ENCODE peak calls at places on chromosomes 1 and 21, in six cellular contexts. K is K562, M is IMR-90, H is astrocyte, W is HCT116, V is fibroblast of lung. L is an unnamed sample.

GRCh38 chr1:36807262-36807661 is 227.1 kb downstream of the GRIK3 start:
- DNase-seq in K (no peak), M (no peak), H (no peak), W (no peak), V (no peak), L (no peak)

GRCh38 chr1:32724678-32725594 is 22.4 kb upstream of the SYNC start:
- DNase-seq in K (peak), M (peak), H (peak), W (peak), V (peak), L (peak)

GRCh38 chr1:30668026-30668425 is 55.4 kb downstream of the MATN1 start:
- DNase-seq in K (no peak), M (peak), H (peak), W (no peak), V (no peak), L (no peak)

GRCh38 chr1:17189632-17190525 is 15.0 kb upstream of the PADI1 start:
- DNase-seq in K (no peak), M (peak), H (peak), W (peak), V (peak), L (peak)

GRCh38 chr1:159916240-159917051 is 8.9 kb downstream of the TAGLN2 start:
- DNase-seq in K (no peak), M (peak), H (peak), W (no peak), V (peak), L (peak)

GRCh38 chr1:40020447-40021085 is 20.0 kb upstream of the CAP1 start:
- DNase-seq in K (no peak), M (peak), H (no peak), W (no peak), V (no peak), L (no peak)

GRCh38 chr1:108830119-108831008 is 26.5 kb downstream of the AKNAD1 start:
- DNase-seq in K (peak), M (peak), H (peak), W (peak), V (peak), L (peak)

GRCh38 chr1:7404046-7404742 is 366.9 kb upstream of the VAMP3 start:
- DNase-seq in K (no peak), M (no peak), H (no peak), W (no peak), V (no peak), L (no peak)

GRCh38 chr1:53543130-53543770 is 84.1 kb downstream of the DMRTB1 start:
- DNase-seq in K (no peak), M (no peak), H (no peak), W (no peak), V (no peak), L (peak)

GRCh38 chr1:109877320-109877771 is 33.3 kb upstream of the CSF1 start:
- DNase-seq in K (peak), M (peak), H (peak), W (no peak), V (peak), L (peak)

GRCh38 chr1:117615474-117615873 is 9.6 kb downstream of the TENT5C start:
- DNase-seq in K (no peak), M (no peak), H (no peak), W (no peak), V (no peak), L (no peak)

GRCh38 chr1:163472267-163472666 is 150.5 kb downstream of the NUF2 start:
- DNase-seq in K (no peak), M (no peak), H (peak), W (no peak), V (no peak), L (no peak)

GRCh38 chr1:62912028-62912638 is 128.2 kb downstream of the ATG4C start:
- DNase-seq in K (peak), M (peak), H (peak), W (no peak), V (peak), L (no peak)
- H3K4me2 ChIP-seq in K (no peak), M (no peak), H (no peak), W (no peak), V (no peak), L (no peak)

GRCh38 chr1:180237850-180238476 is 7.9 kb downstream of the LHX4 start:
- DNase-seq in K (no peak), M (no peak), H (no peak), W (no peak), V (no peak), L (peak)

GRCh38 chr1:180238675-180239074 is 8.6 kb downstream of the LHX4 start:
- DNase-seq in K (no peak), M (no peak), H (no peak), W (no peak), V (no peak), L (no peak)

GRCh38 chr1:180235077-180235501 is 5.0 kb downstream of the LHX4 start:
- DNase-seq in K (no peak), M (no peak), H (no peak), W (no peak), V (no peak), L (no peak)

GRCh38 chr1:180235502-180236239 is 5.6 kb downstream of the LHX4 start:
- DNase-seq in K (no peak), M (no peak), H (no peak), W (no peak), V (no peak), L (peak)

DNA sequence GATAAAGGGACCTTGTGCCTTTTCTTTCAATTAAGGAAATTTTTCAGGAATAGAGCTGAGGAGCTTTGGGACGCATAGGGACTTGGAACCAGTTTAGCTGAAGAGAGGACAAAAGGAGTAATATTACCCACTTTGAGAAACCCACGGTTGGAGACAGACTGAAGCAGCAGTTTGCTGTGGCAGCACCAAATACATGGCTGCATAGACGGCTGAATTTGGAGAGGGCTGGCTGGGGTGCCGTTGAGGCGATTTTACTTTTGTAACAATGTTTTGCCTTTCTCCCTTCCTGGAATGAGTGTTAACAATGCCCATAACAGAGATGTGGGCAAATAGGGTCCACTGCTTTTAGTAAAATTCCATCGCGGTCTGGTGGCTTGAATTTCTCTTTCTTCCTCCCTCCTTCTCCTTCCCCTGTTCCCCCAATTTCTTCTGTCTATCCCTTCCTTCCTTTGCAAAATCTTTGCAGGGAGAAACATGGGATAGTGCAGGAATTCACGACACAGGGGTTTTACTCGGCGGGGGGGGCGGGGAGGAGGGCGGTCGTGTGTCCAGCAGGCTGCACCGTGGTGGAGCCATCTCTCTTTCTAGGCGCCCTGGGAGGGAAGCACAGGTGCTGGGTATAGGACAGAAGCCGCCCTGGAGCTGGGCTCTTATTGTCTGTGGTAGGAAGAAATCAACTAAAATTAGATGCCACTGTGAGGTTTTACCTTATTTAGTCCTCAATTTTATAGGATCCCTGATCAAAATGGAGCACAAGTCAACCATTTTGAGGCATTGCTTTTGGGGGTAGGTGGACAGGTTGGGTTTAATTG is 6.8 kb downstream of the LHX4 start:
- DNase-seq in K (no peak), M (no peak), H (no peak), W (no peak), V (no peak), L (peak)
- TF ChIP-seq CTCF in K (no peak), M (no peak), H (no peak), W (no peak), V (no peak), L (no peak)

DNA sequence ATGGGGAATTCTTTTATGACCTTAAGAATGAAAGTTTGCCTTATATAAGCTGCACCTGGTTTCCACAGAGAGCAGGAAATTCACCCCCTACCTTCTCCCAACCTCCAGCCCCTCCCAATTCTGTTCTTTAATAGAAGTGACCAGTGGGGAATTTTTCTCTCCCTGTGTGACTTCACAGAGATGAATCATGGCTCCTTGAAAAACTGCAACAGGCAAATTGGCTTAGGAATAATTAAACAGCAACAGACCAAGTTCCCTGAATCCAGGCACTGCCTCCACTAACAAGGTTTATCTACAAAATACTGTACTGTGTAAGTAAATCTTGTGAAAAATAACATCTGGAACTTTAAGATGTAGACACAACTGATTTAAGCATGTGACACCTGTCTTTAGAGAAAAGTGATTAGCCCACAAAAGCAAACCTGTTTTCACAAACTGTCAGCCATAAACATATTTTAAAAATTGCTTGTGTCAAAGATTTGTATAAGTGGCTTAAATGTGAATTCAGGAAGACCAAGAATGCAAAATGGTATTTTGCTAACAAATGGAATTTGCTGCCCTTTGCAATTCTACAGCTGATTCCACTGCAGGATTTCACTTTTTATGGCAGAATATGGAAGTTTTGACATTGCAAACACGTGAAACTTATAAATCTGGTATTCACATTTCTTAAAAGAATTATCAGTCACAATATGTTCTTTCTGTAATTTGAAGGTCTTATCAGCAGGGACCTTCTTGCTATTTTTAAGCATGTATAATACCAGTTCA is 54.0 kb downstream of the ALG14 start:
- DNase-seq in K (no peak), M (peak), H (peak), W (no peak), V (no peak), L (no peak)
- H3K27ac ChIP-seq in K (no peak), M (no peak), H (no peak), W (no peak), V (no peak), L (no peak)

DNA sequence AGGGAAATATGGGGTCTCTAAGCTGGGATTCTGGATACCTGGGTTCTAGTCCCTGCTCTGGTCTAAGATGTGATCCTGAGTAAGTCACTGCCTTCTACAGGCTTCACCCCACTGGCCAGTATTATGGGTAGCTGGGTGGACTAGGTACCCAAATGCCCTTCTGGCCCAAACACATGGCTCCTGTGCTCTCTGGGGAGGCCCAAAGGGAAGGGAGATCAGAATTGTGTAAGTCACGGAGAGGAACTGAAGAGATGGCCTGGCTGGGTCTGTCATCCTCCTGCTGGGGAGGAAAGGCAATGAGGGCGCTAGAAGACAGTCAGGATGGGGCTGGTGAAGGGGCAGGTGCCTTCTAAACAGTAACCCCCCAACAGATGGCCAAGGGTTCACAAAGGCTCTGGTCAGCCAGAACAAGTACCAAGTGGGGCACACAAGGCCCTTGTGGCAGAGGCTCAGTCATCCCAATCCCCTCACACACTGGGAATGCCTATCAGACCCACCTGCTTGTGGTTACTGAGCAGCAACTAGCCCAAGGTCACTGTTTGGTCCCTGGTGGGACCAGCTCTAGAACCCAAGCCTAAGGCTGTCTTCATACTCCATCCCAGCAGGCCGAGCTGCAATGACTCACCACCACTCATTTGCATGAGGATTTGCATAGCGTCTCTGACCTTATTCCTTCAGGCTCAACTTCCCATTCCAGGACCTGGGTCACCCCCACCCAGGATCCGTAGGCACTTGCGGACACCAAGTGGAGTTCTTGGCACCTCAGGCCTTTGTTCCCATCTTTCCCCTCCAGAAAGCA is 9.2 kb downstream of the MEF2D start:
- DNase-seq in K (no peak), M (no peak), H (no peak), W (no peak), V (no peak), L (peak)
- H3K4me2 ChIP-seq in K (peak), M (peak), H (peak), W (peak), V (no peak), L (peak)

GRCh38 chr21:45289134-45289533 is 1.4 kb upstream of the POFUT2 start:
- DNase-seq in K (no peak), M (no peak), H (no peak), W (no peak), V (no peak), L (peak)

GRCh38 chr21:45288441-45288841 is 746 bp upstream of the POFUT2 start:
- DNase-seq in K (no peak), M (no peak), H (no peak), W (no peak), V (no peak), L (peak)

GRCh38 chr21:45291613-45292398 is 4.1 kb upstream of the POFUT2 start:
- DNase-seq in K (peak), M (no peak), H (no peak), W (no peak), V (no peak), L (peak)

GRCh38 chr21:45290948-45291612 is 3.4 kb upstream of the POFUT2 start:
- DNase-seq in K (no peak), M (peak), H (peak), W (no peak), V (peak), L (peak)

GRCh38 chr21:45289655-45290515 is 2.2 kb upstream of the POFUT2 start:
- DNase-seq in K (peak), M (peak), H (no peak), W (peak), V (peak), L (peak)
- TF ChIP-seq CTCF in K (peak), M (peak), H (peak), W (peak), V (no peak), L (peak)

DNA sequence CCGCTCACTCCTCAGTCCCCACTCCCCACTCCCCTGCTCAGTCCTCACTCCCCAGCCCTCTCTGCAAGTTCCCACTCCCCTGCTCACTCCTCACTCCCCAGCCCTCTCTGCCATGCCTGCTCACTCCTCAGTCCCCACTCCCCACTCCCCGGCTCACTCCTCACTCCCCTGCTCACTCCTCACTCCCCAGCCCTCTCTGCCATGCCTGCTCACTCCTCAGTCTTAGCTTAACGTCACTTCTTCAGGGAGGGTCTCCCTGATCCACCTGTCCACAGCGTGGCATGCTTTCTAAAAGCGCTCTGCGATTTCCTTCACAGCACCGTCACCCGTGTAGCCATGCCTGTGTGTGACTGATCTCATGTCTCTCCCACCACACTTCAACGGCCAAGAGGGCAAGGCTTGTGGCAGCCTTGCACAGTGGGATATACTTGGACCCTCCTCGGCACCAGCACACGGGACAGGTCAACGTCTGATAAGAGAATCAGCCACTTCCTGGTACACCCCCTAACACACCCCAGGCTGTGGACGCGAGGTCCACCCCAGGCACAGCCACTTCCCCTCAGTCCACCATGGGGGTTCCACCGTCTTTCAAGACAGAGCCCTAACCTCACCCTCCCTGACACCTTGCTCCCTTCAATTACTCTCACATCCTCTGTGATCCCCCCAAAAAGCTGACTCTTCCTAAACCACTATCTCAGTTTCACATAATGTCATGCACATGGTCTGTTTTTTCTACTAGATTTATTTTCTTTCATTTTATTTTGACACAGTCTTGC is 14.0 kb downstream of the PRDM15 start:
- DNase-seq in K (peak), M (no peak), H (no peak), W (no peak), V (no peak), L (no peak)
- H3K27ac ChIP-seq in K (peak), M (no peak), H (no peak), W (no peak), V (no peak), L (no peak)

DNA sequence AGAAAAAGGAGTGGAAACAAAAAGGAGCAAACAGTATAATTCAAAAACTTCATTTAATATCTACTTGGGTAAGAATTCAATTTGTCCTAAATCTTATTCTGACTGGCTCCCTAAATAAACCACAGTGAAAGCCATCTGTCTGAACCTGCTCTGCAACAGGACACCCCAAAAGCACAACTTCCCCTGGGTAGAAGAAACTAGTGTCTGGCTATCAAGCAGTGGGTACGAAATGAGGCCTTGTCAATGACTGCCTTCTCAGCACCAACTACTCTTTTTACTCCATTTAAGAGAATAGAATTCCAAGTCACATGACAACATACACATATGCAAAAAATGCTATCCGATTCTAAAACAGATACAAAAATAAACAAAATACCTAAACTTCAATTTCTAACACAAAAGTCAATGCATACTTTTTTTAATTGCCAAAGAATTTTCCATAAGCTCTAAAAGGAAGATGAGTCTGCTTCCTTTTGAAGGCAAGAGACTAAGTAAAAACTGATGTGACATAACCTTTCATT is 206.8 kb downstream of the SLC45A1 start:
- DNase-seq in K (no peak), M (peak), H (no peak), W (no peak), V (no peak), L (no peak)
- H3K4me2 ChIP-seq in K (peak), M (peak), H (peak), W (peak), V (peak), L (peak)

GRCh38 chr1:220217383-220217988 is 54.8 kb downstream of the RAB3GAP2 start:
- DNase-seq in K (no peak), M (no peak), H (no peak), W (peak), V (no peak), L (no peak)
- TF ChIP-seq CTCF in K (peak), M (peak), H (peak), W (peak), V (no peak), L (peak)